ENCODE peak calls at places on chromosome 12, in five cellular contexts. One of them, this sample, is unnamed.

GRCh38 chr12:105409881-105410471 is 79.5 kb downstream of the C12orf75 start:
- DNase-seq in lung: peak
- DNase-seq in GM20000: no peak
- DNase-seq in activated CD8-positive, alpha-beta T cell treated with anti-CD3 and anti-CD28 coated beads for 36 hours: no peak
- DNase-seq in GM12865: no peak
- DNase-seq in this sample: peak

GRCh38 chr12:67433393-67434175 is 164.4 kb downstream of the CAND1 start:
- DNase-seq in GM20000: no peak
- DNase-seq in lung: no peak
- DNase-seq in GM12865: peak
- DNase-seq in activated CD8-positive, alpha-beta T cell treated with anti-CD3 and anti-CD28 coated beads for 36 hours: no peak
- DNase-seq in this sample: no peak

GRCh38 chr12:106919910-106920544 is 35.7 kb upstream of the TMEM263 start:
- DNase-seq in GM20000: no peak
- DNase-seq in lung: no peak
- DNase-seq in activated CD8-positive, alpha-beta T cell treated with anti-CD3 and anti-CD28 coated beads for 36 hours: peak
- DNase-seq in GM12865: peak
- DNase-seq in this sample: no peak

GRCh38 chr12:73308079-73308478 is 1035.9 kb downstream of the TRHDE start:
- DNase-seq in activated CD8-positive, alpha-beta T cell treated with anti-CD3 and anti-CD28 coated beads for 36 hours: no peak
- DNase-seq in GM20000: no peak
- DNase-seq in lung: no peak
- DNase-seq in GM12865: no peak
- DNase-seq in this sample: no peak

GRCh38 chr12:101962486-101962885 is 85.1 kb downstream of the DRAM1 start:
- DNase-seq in GM20000: no peak
- DNase-seq in GM12865: no peak
- DNase-seq in activated CD8-positive, alpha-beta T cell treated with anti-CD3 and anti-CD28 coated beads for 36 hours: no peak
- DNase-seq in lung: peak
- DNase-seq in this sample: no peak

GRCh38 chr12:52721838-52722470 is 18.6 kb upstream of the KRT77 start:
- DNase-seq in lung: no peak
- DNase-seq in activated CD8-positive, alpha-beta T cell treated with anti-CD3 and anti-CD28 coated beads for 36 hours: no peak
- DNase-seq in GM12865: no peak
- DNase-seq in GM20000: no peak
- DNase-seq in this sample: no peak

GRCh38 chr12:78209851-78210493 is 379.3 kb downstream of the NAV3 start:
- DNase-seq in lung: no peak
- DNase-seq in activated CD8-positive, alpha-beta T cell treated with anti-CD3 and anti-CD28 coated beads for 36 hours: no peak
- DNase-seq in GM12865: no peak
- DNase-seq in GM20000: no peak
- DNase-seq in this sample: no peak

GRCh38 chr12:73656375-73656774 is 881.3 kb upstream of the ATXN7L3B start:
- DNase-seq in GM20000: no peak
- DNase-seq in lung: no peak
- DNase-seq in GM12865: no peak
- DNase-seq in activated CD8-positive, alpha-beta T cell treated with anti-CD3 and anti-CD28 coated beads for 36 hours: no peak
- DNase-seq in this sample: no peak

GRCh38 chr12:9750276-9751203 is 10.2 kb downstream of the CD69 start:
- DNase-seq in GM12865: peak
- DNase-seq in GM20000: peak
- DNase-seq in activated CD8-positive, alpha-beta T cell treated with anti-CD3 and anti-CD28 coated beads for 36 hours: peak
- DNase-seq in lung: peak
- DNase-seq in this sample: no peak

GRCh38 chr12:45654002-45654401 is 75.5 kb upstream of the ARID2 start:
- DNase-seq in activated CD8-positive, alpha-beta T cell treated with anti-CD3 and anti-CD28 coated beads for 36 hours: no peak
- DNase-seq in GM20000: no peak
- DNase-seq in GM12865: no peak
- DNase-seq in lung: no peak
- DNase-seq in this sample: no peak

GRCh38 chr12:45655753-45656152 is 73.8 kb upstream of the ARID2 start:
- DNase-seq in GM12865: no peak
- DNase-seq in lung: no peak
- DNase-seq in GM20000: no peak
- DNase-seq in activated CD8-positive, alpha-beta T cell treated with anti-CD3 and anti-CD28 coated beads for 36 hours: no peak
- DNase-seq in this sample: no peak

GRCh38 chr12:45658066-45658465 is 71.4 kb upstream of the ARID2 start:
- DNase-seq in GM20000: no peak
- DNase-seq in lung: no peak
- DNase-seq in activated CD8-positive, alpha-beta T cell treated with anti-CD3 and anti-CD28 coated beads for 36 hours: no peak
- DNase-seq in GM12865: no peak
- DNase-seq in this sample: no peak

GRCh38 chr12:45651029-45651428 is 78.5 kb upstream of the ARID2 start:
- DNase-seq in lung: no peak
- DNase-seq in GM20000: no peak
- DNase-seq in activated CD8-positive, alpha-beta T cell treated with anti-CD3 and anti-CD28 coated beads for 36 hours: no peak
- DNase-seq in GM12865: no peak
- DNase-seq in this sample: no peak

DNA sequence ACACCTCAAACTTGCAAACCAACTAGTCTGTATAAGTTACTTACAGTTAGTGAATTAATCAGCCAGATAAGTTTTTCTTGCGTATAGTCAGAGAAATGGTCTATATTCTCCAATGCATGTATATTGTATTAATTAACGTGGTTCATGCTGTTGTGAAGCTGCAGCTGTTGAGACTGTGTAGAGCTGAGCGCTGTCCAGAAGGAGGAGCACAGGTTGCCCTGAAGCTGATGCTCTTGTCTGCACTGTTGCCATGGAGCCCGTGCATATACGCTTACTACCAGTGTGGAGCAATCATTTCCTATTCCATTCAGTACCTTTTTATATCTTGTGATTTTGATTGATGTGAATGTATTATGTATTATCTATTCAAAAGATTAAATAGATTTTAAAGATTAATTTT is 74.3 kb upstream of the ARID2 start:
- DNase-seq in activated CD8-positive, alpha-beta T cell treated with anti-CD3 and anti-CD28 coated beads for 36 hours: peak
- DNase-seq in lung: no peak
- DNase-seq in GM12865: peak
- DNase-seq in GM20000: no peak
- DNase-seq in this sample: no peak
- TF ChIP-seq CTCF in activated CD8-positive, alpha-beta T cell treated with anti-CD3 and anti-CD28 coated beads for 36 hours: peak
- TF ChIP-seq CTCF in lung: no peak
- TF ChIP-seq CTCF in GM12865: no peak
- TF ChIP-seq CTCF in GM20000: no peak
- TF ChIP-seq CTCF in this sample: peak

GRCh38 chr12:108519558-108519957 is 4.5 kb downstream of the FICD start:
- DNase-seq in GM20000: no peak
- DNase-seq in lung: no peak
- DNase-seq in activated CD8-positive, alpha-beta T cell treated with anti-CD3 and anti-CD28 coated beads for 36 hours: no peak
- DNase-seq in GM12865: peak
- DNase-seq in this sample: no peak
- TF ChIP-seq CTCF in GM20000: no peak
- TF ChIP-seq CTCF in lung: no peak
- TF ChIP-seq CTCF in activated CD8-positive, alpha-beta T cell treated with anti-CD3 and anti-CD28 coated beads for 36 hours: no peak
- TF ChIP-seq CTCF in GM12865: peak
- TF ChIP-seq CTCF in this sample: peak

GRCh38 chr12:47547077-47547476 is 158.8 kb downstream of the RPAP3 start:
- DNase-seq in lung: no peak
- DNase-seq in GM12865: no peak
- DNase-seq in activated CD8-positive, alpha-beta T cell treated with anti-CD3 and anti-CD28 coated beads for 36 hours: no peak
- DNase-seq in GM20000: no peak
- DNase-seq in this sample: no peak
- TF ChIP-seq CTCF in lung: no peak
- TF ChIP-seq CTCF in GM12865: no peak
- TF ChIP-seq CTCF in activated CD8-positive, alpha-beta T cell treated with anti-CD3 and anti-CD28 coated beads for 36 hours: peak
- TF ChIP-seq CTCF in GM20000: no peak
- TF ChIP-seq CTCF in this sample: peak

GRCh38 chr12:27425306-27425705 is 21.2 kb upstream of the SMCO2 start:
- DNase-seq in lung: no peak
- DNase-seq in GM12865: no peak
- DNase-seq in GM20000: no peak
- DNase-seq in activated CD8-positive, alpha-beta T cell treated with anti-CD3 and anti-CD28 coated beads for 36 hours: no peak
- DNase-seq in this sample: no peak

GRCh38 chr12:27427824-27428223 is 18.7 kb upstream of the SMCO2 start:
- DNase-seq in GM20000: no peak
- DNase-seq in lung: no peak
- DNase-seq in activated CD8-positive, alpha-beta T cell treated with anti-CD3 and anti-CD28 coated beads for 36 hours: no peak
- DNase-seq in GM12865: no peak
- DNase-seq in this sample: no peak

GRCh38 chr12:27426743-27427142 is 19.8 kb upstream of the SMCO2 start:
- DNase-seq in GM20000: no peak
- DNase-seq in GM12865: no peak
- DNase-seq in activated CD8-positive, alpha-beta T cell treated with anti-CD3 and anti-CD28 coated beads for 36 hours: no peak
- DNase-seq in lung: no peak
- DNase-seq in this sample: no peak

GRCh38 chr12:27422697-27423096 is 23.8 kb upstream of the SMCO2 start:
- DNase-seq in activated CD8-positive, alpha-beta T cell treated with anti-CD3 and anti-CD28 coated beads for 36 hours: peak
- DNase-seq in GM20000: no peak
- DNase-seq in lung: no peak
- DNase-seq in GM12865: no peak
- DNase-seq in this sample: no peak

DNA sequence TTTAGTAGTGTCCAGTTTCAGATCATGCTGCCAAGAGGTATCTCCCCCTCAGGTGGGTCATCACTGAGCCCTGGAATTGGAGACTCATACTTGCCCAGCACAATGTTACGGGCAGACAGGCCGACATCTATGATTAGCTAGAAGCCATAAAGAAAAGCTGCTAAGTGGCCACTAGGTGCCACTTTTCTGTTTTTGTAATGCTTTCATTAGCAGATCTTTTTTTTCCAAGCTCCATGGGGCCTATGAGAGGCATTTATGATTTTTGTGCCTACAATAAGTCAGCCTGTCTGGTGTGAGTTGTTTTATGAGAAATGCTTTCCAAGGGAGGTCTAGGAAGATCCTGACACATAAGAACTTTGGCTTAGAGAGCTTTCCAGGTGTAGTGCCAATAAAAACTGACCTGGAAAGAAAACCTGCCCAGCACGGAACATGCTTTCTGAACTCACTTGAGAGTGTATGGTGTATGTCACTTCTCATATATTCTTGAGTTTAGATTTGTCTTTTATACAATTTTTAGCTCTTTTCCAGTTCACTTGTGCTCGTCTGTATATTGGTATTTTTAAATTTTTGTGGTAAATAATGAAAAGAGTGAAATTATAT is 21.8 kb upstream of the SMCO2 start:
- DNase-seq in GM12865: peak
- DNase-seq in lung: no peak
- DNase-seq in activated CD8-positive, alpha-beta T cell treated with anti-CD3 and anti-CD28 coated beads for 36 hours: peak
- DNase-seq in GM20000: peak
- DNase-seq in this sample: no peak
- TF ChIP-seq CTCF in GM12865: peak
- TF ChIP-seq CTCF in lung: peak
- TF ChIP-seq CTCF in activated CD8-positive, alpha-beta T cell treated with anti-CD3 and anti-CD28 coated beads for 36 hours: peak
- TF ChIP-seq CTCF in GM20000: no peak
- TF ChIP-seq CTCF in this sample: peak

DNA sequence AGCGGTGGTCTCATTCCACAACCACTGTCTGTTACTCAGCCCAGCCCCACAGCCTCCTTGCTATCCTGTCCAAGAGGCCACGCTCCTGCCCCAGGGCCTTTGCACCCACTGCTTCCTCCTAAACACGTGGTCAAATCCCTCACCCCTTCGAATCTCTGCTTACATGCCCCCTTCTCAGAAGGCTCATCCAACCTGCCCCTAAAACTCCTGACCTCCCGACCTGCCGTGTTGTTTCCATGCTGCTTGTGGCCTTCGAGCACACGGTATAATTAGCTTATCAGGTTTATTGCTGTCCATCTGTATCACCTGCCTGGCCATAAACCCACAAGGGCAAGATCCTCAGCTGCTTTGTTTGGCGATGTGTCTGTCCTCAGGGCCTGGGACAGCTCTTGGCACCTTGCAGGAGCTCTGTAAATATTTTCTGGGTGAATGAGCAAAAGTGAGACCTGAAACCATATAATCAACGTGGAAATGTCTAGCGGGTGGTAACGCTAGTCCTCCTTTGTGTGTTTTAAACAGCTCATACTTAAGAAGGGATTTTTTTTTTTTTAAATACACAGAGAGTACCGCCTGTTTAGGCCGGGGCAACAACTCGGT is 36.0 kb downstream of the SCARB1 start:
- DNase-seq in lung: no peak
- DNase-seq in GM20000: peak
- DNase-seq in GM12865: peak
- DNase-seq in activated CD8-positive, alpha-beta T cell treated with anti-CD3 and anti-CD28 coated beads for 36 hours: no peak
- DNase-seq in this sample: no peak
- TF ChIP-seq CTCF in lung: no peak
- TF ChIP-seq CTCF in GM20000: no peak
- TF ChIP-seq CTCF in GM12865: no peak
- TF ChIP-seq CTCF in activated CD8-positive, alpha-beta T cell treated with anti-CD3 and anti-CD28 coated beads for 36 hours: no peak
- TF ChIP-seq CTCF in this sample: no peak

DNA sequence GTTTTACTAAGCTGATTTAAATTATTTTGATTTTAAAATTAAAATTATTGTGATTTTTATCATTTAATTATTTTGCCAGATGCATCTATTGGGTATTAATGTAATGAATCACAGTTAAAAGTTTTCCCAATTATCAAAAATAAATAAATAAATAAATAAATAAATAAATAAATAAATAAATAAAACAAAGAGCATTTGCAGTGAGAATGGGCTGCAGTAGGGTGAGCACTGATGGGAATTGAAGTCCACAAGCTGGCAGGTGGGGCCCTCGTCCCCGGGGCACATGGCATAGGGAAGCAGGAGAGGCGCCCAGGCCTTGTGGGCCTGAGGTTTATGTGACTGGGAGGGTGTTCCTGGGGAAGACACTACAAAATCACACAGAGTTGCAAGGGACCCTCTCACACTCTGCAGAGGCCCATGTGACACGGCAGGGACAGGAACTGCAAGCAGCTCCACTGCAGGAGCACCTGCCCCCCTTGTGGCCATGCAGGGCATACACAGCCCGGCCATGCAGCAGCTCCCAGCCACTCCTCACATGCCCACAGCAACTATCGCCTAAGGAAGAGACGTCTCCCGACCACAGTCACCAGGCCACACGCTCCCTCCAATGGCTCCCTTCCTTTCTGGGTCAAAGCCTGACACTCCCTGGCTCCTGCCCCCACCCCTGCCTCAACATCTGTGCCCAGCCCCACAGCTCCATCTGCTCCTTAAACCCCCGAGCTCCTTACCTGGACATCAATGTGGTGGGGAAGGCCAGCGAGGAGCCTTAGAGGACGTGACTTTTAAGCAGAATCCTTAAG is 256.3 kb upstream of the SFSWAP start:
- DNase-seq in activated CD8-positive, alpha-beta T cell treated with anti-CD3 and anti-CD28 coated beads for 36 hours: peak
- DNase-seq in GM12865: peak
- DNase-seq in lung: no peak
- DNase-seq in GM20000: peak
- DNase-seq in this sample: peak
- TF ChIP-seq CTCF in activated CD8-positive, alpha-beta T cell treated with anti-CD3 and anti-CD28 coated beads for 36 hours: peak
- TF ChIP-seq CTCF in GM12865: peak
- TF ChIP-seq CTCF in lung: peak
- TF ChIP-seq CTCF in GM20000: peak
- TF ChIP-seq CTCF in this sample: peak

This sample was measured in osteocyte.